ENCODE peak calls at places on chromosomes 7 and 10, in four cellular contexts. I is fibroblast of lung, X is IMR-90, W is RWPE1. Y is an unnamed sample.

GRCh38 chr10:71397340-71398212 is 856 bp downstream of the CDH23 start:
- DNase-seq in I (no peak), W (no peak), X (no peak), Y (peak; percentile 80)

GRCh38 chr10:9762966-9763656 is 1254.6 kb upstream of the CELF2 start:
- DNase-seq in W (peak; percentile 32), I (peak; percentile 94), X (peak; percentile 82), Y (no peak)

GRCh38 chr7:12257582-12257981 is 46.5 kb downstream of the TMEM106B start:
- DNase-seq in X (peak; percentile 39), W (no peak), I (peak; percentile 39), Y (no peak)

GRCh38 chr7:139946539-139946938 is 116.2 kb downstream of the PARP12 start:
- DNase-seq in W (no peak), I (no peak), X (no peak), Y (no peak)

GRCh38 chr7:1511829-1512422 is 7.7 kb upstream of the INTS1 start:
- DNase-seq in X (no peak), I (no peak), W (no peak), Y (no peak)

GRCh38 chr10:88975377-88975720 is 15.2 kb upstream of the FAS start:
- DNase-seq in W (no peak), X (no peak), I (no peak), Y (no peak)

GRCh38 chr7:136807598-136807997 is 60.9 kb upstream of the CHRM2 start:
- DNase-seq in X (no peak), W (no peak), I (no peak), Y (no peak)

GRCh38 chr7:16657656-16658279 is 11.8 kb downstream of the BZW2 start:
- DNase-seq in W (peak; percentile 53), I (peak; percentile 83), X (peak; percentile 94), Y (no peak)

GRCh38 chr7:69776611-69777010 is 178.3 kb downstream of the AUTS2 start:
- DNase-seq in X (no peak), I (peak; percentile 70), W (no peak), Y (no peak)

GRCh38 chr10:110172155-110172554 is 35.2 kb upstream of the MXI1 start:
- DNase-seq in W (peak; percentile 44), I (no peak), X (no peak), Y (no peak)

GRCh38 chr10:125448596-125448995 is 234.4 kb downstream of the TEX36 start:
- DNase-seq in X (peak; percentile 4), W (peak; percentile 17), I (no peak), Y (no peak)
- TF ChIP-seq CTCF in X (peak; percentile 31), W (peak; percentile 24), I (peak; percentile 33), Y (peak; percentile 31)

GRCh38 chr10:129505500-129506075 is 38.5 kb downstream of the MGMT start:
- DNase-seq in X (no peak), I (no peak), W (peak; percentile 36), Y (no peak)
- TF ChIP-seq CTCF in X (no peak), I (no peak), W (no peak), Y (no peak)

GRCh38 chr7:33530664-33531063 is 374.7 kb upstream of the BMPER start:
- DNase-seq in X (no peak), I (no peak), W (no peak), Y (no peak)
- TF ChIP-seq CTCF in X (no peak), I (no peak), W (no peak), Y (peak; percentile 13)

DNA sequence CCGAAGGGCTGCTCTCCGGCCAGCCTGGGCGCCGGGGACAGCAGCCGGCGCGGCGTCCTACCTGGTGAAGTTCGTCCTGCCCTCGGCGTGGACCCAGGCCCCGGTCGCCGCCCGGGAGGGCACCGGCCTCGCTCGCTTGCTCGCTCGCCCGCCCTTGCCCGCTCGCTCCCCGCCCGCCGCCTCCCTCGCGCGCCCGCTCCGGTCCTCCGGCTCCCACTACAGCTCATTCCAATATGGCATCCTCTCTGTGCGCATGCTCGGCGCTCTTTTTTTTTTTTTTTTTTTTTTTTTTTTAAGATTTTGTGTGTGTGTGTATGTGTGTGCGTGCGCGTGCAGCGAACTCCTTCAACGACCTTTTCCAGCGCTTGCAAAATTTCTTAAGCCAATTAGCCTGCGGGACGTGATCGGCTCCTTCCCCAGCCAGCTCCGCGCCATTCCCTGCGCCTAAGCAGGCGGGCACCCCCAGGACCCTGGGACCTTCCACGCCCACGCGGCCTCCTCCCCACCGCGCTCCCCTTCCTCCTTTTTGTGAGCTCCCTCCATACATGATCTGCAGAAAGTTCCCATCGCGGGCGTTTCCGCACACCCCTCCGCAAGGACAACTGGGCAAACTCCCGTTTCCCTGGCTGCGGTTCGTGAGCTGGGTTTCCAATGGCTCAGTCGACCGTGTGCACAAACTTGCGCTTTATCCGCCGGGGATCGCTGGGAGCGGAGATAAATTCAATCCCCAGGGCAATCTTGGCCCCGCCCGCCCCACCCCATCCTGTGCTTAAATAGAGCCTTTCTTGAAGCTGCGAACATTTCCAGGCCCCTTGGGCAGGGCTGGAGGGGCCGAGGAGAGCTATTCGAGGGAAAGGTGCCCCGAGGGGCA is at the start of gene SFMBT2:
- DNase-seq in X (peak; percentile 49), I (peak; percentile 58), W (peak; percentile 74), Y (peak; percentile 89)
- TF ChIP-seq CTCF in X (peak; percentile 2), I (no peak), W (no peak), Y (no peak)

DNA sequence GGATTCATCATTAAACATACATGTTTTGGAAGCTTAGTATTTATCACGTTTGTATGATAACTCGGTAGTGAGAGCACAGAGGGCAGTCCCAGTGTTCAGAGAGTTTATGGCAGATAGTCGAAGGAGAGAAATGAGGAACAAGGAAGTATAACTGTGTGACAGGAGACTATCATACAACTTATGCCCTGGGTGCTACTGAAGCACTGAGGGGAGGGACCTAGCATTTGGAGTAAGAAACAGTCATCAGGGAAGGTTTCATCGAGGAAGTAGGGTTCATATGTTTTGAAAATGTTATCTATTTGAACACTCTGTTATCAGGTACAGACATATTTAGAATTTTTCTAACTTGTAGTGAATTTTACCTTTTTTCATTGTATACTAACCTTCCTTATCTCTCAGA is 1214.4 kb upstream of the C7orf33 start:
- DNase-seq in W (no peak), X (no peak), I (no peak), Y (no peak)
- TF ChIP-seq CTCF in W (no peak), X (no peak), I (no peak), Y (no peak)